ENCODE peak calls at places on chromosomes 2 and 18, in six cellular contexts. N, L, K, B, Y and S are unnamed samples.

GRCh38 chr2:177029501-177029900 is 183.1 kb upstream of the HNRNPA3 start:
- DNase-seq in N (no peak), B (peak; percentile 63), L (peak; percentile 12), K (no peak), Y (no peak), S (no peak)

GRCh38 chr2:206586609-206587008 is 55.7 kb upstream of the FAM237A start:
- DNase-seq in B (no peak), K (no peak), N (no peak), Y (no peak), L (no peak), S (no peak)

GRCh38 chr2:157067562-157067961 is 189.9 kb upstream of the GALNT5 start:
- DNase-seq in N (no peak), L (no peak), K (no peak), B (no peak), Y (no peak), S (no peak)

GRCh38 chr2:128817171-128817570 is 498.5 kb upstream of the HS6ST1 start:
- DNase-seq in Y (no peak), B (no peak), K (no peak), N (no peak), L (no peak), S (no peak)

GRCh38 chr2:69992310-69993047 is 31.0 kb upstream of the ASPRV1 start:
- DNase-seq in N (no peak), K (no peak), L (no peak), B (no peak), Y (no peak), S (no peak)

GRCh38 chr18:54529444-54529843 is 61.6 kb upstream of the DYNAP start:
- DNase-seq in N (no peak), L (no peak), Y (no peak), K (no peak), B (peak; percentile 85), S (no peak)

GRCh38 chr2:231683292-231683898 is 24.9 kb upstream of the PTMA start:
- DNase-seq in Y (no peak), K (no peak), L (no peak), B (no peak), N (no peak), S (no peak)

GRCh38 chr2:229096667-229097066 is 174.4 kb downstream of the PID1 start:
- DNase-seq in B (no peak), Y (no peak), N (no peak), K (no peak), L (no peak), S (no peak)

GRCh38 chr2:121242175-121242875 is 42.7 kb downstream of the TFCP2L1 start:
- DNase-seq in K (no peak), B (no peak), L (no peak), Y (no peak), N (no peak), S (no peak)

GRCh38 chr18:74775239-74775638 is 177.6 kb downstream of the ZNF407 start:
- DNase-seq in B (no peak), Y (no peak), K (no peak), N (no peak), L (no peak), S (no peak)

GRCh38 chr2:186980117-186980442 is 131.1 kb upstream of the ZSWIM2 start:
- DNase-seq in L (no peak), Y (no peak), N (no peak), K (no peak), B (no peak), S (no peak)

GRCh38 chr2:54572636-54573531 is 116.8 kb downstream of the SPTBN1 start:
- DNase-seq in N (peak; percentile 96), B (no peak), K (no peak), L (no peak), Y (no peak), S (peak; percentile 21)